ENCODE peak calls at places on chromosome 12, in five cellular contexts. G is PC-9, Z is cardiac muscle cell, K is tibial artery, V is BJ. J is an unnamed sample.

GRCh38 chr12:3732901-3733300 is 20.0 kb downstream of the CRACR2A start:
- DNase-seq in Z (no peak), K (no peak), V (no peak), G (no peak), J (peak; percentile 70)

GRCh38 chr12:25972783-25973182 is 14.3 kb downstream of the RASSF8 start:
- DNase-seq in Z (no peak), G (no peak), K (peak; percentile 44), V (no peak), J (no peak)

GRCh38 chr12:1606021-1606622 is 11.7 kb upstream of the FBXL14 start:
- DNase-seq in G (peak; percentile 94), Z (peak; percentile 81), V (no peak), K (peak; percentile 92), J (peak; percentile 88)

GRCh38 chr12:124411291-124411878 is 116.5 kb downstream of the RFLNA start:
- DNase-seq in K (peak; percentile 88), V (peak; percentile 80), Z (no peak), G (no peak), J (no peak)

GRCh38 chr12:123139926-123140674 is 10.8 kb downstream of the PITPNM2 start:
- DNase-seq in V (no peak), G (peak; percentile 41), K (no peak), Z (no peak), J (peak; percentile 33)

GRCh38 chr12:107553211-107553765 is 132.3 kb upstream of the PWP1 start:
- DNase-seq in V (no peak), G (no peak), Z (no peak), K (no peak), J (no peak)

GRCh38 chr12:54622463-54623183 is 12.1 kb downstream of the LACRT start:
- DNase-seq in V (no peak), K (no peak), Z (no peak), G (no peak), J (no peak)

GRCh38 chr12:67430708-67431335 is 161.7 kb downstream of the CAND1 start:
- DNase-seq in Z (peak; percentile 28), V (no peak), G (no peak), K (peak; percentile 79), J (no peak)

GRCh38 chr12:100404769-100405407 is 48.0 kb downstream of the SLC17A8 start:
- DNase-seq in Z (peak; percentile 81), V (no peak), K (no peak), G (peak; percentile 23), J (peak; percentile 13)

GRCh38 chr12:116551952-116552749 is 7.0 kb upstream of the MAP1LC3B2 start:
- DNase-seq in Z (no peak), G (no peak), V (no peak), K (no peak), J (no peak)

GRCh38 chr12:6145584-6145983 is 21.1 kb upstream of the VWF start:
- DNase-seq in Z (no peak), K (no peak), G (no peak), V (no peak), J (no peak)

GRCh38 chr12:66329941-66330340 is 27.6 kb downstream of the HELB start:
- DNase-seq in G (no peak), Z (no peak), V (no peak), K (no peak), J (no peak)

GRCh38 chr12:47988073-47989022 is 15.9 kb downstream of the COL2A1 start:
- DNase-seq in V (no peak), K (peak; percentile 6), G (no peak), Z (no peak), J (no peak)

GRCh38 chr12:126358806-126359205 is 1293.6 kb downstream of the AACS start:
- DNase-seq in G (no peak), K (no peak), Z (no peak), V (no peak), J (no peak)

GRCh38 chr12:126362490-126362889 is 1297.3 kb downstream of the AACS start:
- DNase-seq in V (no peak), K (no peak), Z (no peak), G (no peak), J (no peak)

GRCh38 chr12:126361804-126362203 is 1296.6 kb downstream of the AACS start:
- DNase-seq in Z (no peak), G (no peak), K (no peak), V (no peak), J (no peak)

DNA sequence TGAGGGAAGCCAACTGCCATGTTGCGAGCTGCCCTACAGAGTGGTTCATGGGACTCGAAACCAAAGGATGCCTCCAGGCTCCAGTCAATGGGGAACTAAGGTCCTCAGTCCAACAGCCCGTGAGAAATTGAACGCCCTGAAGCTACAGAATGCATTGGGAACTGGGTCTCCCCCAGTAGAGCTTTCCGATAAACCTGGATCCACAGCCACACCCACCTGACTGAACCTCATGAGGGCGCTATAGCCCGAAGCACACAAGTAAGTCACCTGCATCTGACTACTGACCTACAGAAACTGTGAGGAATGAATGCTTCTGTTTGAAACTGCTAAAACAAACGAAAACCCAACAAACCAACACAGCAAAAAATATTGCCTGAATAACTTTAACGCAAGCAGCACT is 1297.7 kb downstream of the AACS start:
- DNase-seq in Z (no peak), G (no peak), V (no peak), K (no peak), J (no peak)
- TF ChIP-seq CTCF in Z (no peak), G (no peak), V (no peak), K (no peak), J (no peak)

GRCh38 chr12:127711108-127711507 is 555.9 kb upstream of the TMEM132C start:
- DNase-seq in G (no peak), K (no peak), Z (no peak), V (no peak), J (no peak)
- TF ChIP-seq CTCF in G (peak; percentile 59), K (no peak), Z (no peak), V (peak; percentile 26), J (no peak)

GRCh38 chr12:12445165-12445881 is 88.4 kb downstream of the BORCS5 start:
- DNase-seq in Z (no peak), K (no peak), G (no peak), V (no peak), J (no peak)
- TF ChIP-seq CTCF in Z (no peak), K (no peak), G (no peak), V (no peak), J (no peak)

GRCh38 chr12:39510001-39510400 is 67.1 kb upstream of the KIF21A start:
- DNase-seq in V (no peak), G (no peak), Z (no peak), K (no peak), J (no peak)
- TF ChIP-seq CTCF in V (no peak), G (no peak), Z (no peak), K (no peak), J (no peak)

DNA sequence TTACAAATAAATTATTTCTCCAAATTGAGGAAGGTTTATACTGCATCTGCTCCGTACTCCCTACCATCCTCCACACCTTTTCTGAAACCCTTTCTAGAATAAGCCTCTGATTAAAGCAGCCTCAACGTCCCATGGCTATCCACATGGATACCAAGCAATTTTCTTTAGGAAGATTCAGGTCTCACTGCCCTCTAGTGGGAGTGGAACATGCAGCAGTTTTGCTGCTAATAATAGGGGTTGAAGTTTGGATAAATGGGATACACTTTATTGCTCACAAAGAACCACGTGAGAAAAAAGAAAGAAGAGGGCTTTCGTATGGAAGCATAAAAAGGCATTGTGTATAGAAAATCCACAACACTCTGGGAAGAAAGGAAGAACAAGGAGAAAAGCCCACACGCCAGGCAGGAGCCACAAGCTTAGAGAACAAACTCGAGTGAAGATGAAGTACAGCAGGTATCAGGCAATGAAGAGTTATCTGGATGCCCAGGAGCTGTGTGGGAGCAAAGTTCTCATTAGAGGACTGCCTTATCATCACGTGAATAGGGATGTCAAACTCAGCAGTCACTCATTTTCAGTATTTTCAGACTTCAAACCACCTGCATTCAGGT is 45.8 kb downstream of the CCER1 start:
- DNase-seq in G (peak; percentile 4), V (no peak), Z (peak; percentile 73), K (no peak), J (peak; percentile 48)
- TF ChIP-seq CTCF in G (peak; percentile 86), V (peak; percentile 85), Z (peak; percentile 88), K (peak; percentile 29), J (peak; percentile 63)

GRCh38 chr12:27233814-27234213 is 10.3 kb upstream of the STK38L start:
- DNase-seq in V (no peak), G (no peak), Z (no peak), K (no peak), J (no peak)
- TF ChIP-seq CTCF in V (no peak), G (no peak), Z (peak; percentile 6), K (no peak), J (no peak)

GRCh38 chr12:127526925-127527324 is 740.0 kb upstream of the TMEM132C start:
- DNase-seq in V (no peak), Z (no peak), K (no peak), G (no peak), J (no peak)
- TF ChIP-seq CTCF in V (no peak), Z (no peak), K (no peak), G (no peak), J (no peak)

J was measured in Calu3.